ENCODE peak calls at places on chromosomes 6 and 20, in four cellular contexts. B is lower lobe of right lung, N is heart right ventricle, L is heart left ventricle. C is an unnamed sample.

GRCh38 chr20:53866787-53867740 is 203.3 kb downstream of the BCAS1 start:
- DNase-seq in N (no peak), L (no peak), B (no peak), C (no peak)

GRCh38 chr20:63896136-63896890 is 1.4 kb downstream of the DNAJC5 start:
- DNase-seq in N (peak; percentile 48), L (peak; percentile 56), B (peak; percentile 80), C (peak; percentile 63)

GRCh38 chr20:5974531-5974930 is 24.1 kb downstream of the MCM8 start:
- DNase-seq in L (no peak), N (no peak), B (no peak), C (no peak)

GRCh38 chr6:111809264-111809663 is 64.0 kb downstream of the FYN start:
- DNase-seq in B (no peak), L (no peak), N (no peak), C (no peak)

GRCh38 chr20:10922941-10923340 is 249.1 kb upstream of the JAG1 start:
- DNase-seq in B (no peak), N (no peak), L (no peak), C (no peak)

GRCh38 chr20:40493551-40493950 is 195.5 kb downstream of the MAFB start:
- DNase-seq in L (no peak), N (no peak), B (no peak), C (no peak)

GRCh38 chr6:49499121-49499520 is 602 bp upstream of the GLYATL3 start:
- DNase-seq in L (no peak), B (no peak), N (no peak), C (no peak)

GRCh38 chr6:108200631-108201030 is 34.8 kb downstream of the NR2E1 start:
- DNase-seq in L (no peak), B (no peak), N (no peak), C (peak; percentile 77)

GRCh38 chr6:41723936-41724637 is 11.3 kb downstream of the TFEB start:
- DNase-seq in N (no peak), B (no peak), L (no peak), C (no peak)

GRCh38 chr6:5763871-5764270 is 242.9 kb downstream of the NRN1 start:
- DNase-seq in B (no peak), L (no peak), N (no peak), C (no peak)

GRCh38 chr6:43009124-43009523 is 4.6 kb downstream of the MEA1 start:
- DNase-seq in L (peak; percentile 65), N (peak; percentile 35), B (no peak), C (no peak)

GRCh38 chr20:20407891-20408805 is 40.2 kb downstream of the INSM1 start:
- DNase-seq in N (no peak), L (no peak), B (no peak), C (no peak)

GRCh38 chr6:52815167-52816092 is 11.8 kb upstream of the GSTA1 start:
- DNase-seq in B (no peak), N (no peak), L (no peak), C (peak; percentile 29)

GRCh38 chr20:2133318-2134183 is 31.9 kb downstream of the STK35 start:
- DNase-seq in B (no peak), N (no peak), L (peak; percentile 58), C (no peak)

GRCh38 chr20:56628873-56629463 is at the start of gene TFAP2C:
- DNase-seq in B (peak; percentile 87), L (peak; percentile 62), N (peak; percentile 74), C (peak; percentile 43)

GRCh38 chr6:16437984-16438383 is 199.6 kb downstream of the GMPR start:
- DNase-seq in L (peak; percentile 35), B (no peak), N (peak; percentile 13), C (no peak)

GRCh38 chr20:53940883-53941546 is 129.4 kb downstream of the BCAS1 start:
- DNase-seq in L (no peak), N (peak; percentile 50), B (no peak), C (no peak)

GRCh38 chr6:4320860-4321259 is 185.5 kb upstream of the ECI2 start:
- DNase-seq in N (no peak), B (no peak), L (no peak), C (no peak)

GRCh38 chr6:100353276-100354015 is 111.3 kb downstream of the SIM1 start:
- DNase-seq in B (no peak), L (no peak), N (no peak), C (no peak)

GRCh38 chr6:144075187-144075586 is 20.2 kb downstream of the SF3B5 start:
- DNase-seq in N (no peak), L (no peak), B (no peak), C (no peak)

GRCh38 chr6:45421700-45422540 is 44.2 kb upstream of the SUPT3H start:
- DNase-seq in B (peak; percentile 68), N (peak; percentile 57), L (peak; percentile 50), C (peak; percentile 55)

GRCh38 chr6:121504227-121504626 is 68.8 kb downstream of the GJA1 start:
- DNase-seq in N (no peak), L (no peak), B (no peak), C (no peak)

GRCh38 chr6:12022903-12023522 is 10.9 kb downstream of the HIVEP1 start:
- DNase-seq in N (no peak), L (no peak), B (no peak), C (no peak)

GRCh38 chr20:63216849-63217471 is 1.0 kb upstream of the YTHDF1 start:
- DNase-seq in L (no peak), N (no peak), B (no peak), C (no peak)

GRCh38 chr6:48389146-48390043 is 278.4 kb upstream of the PTCHD4 start:
- DNase-seq in L (peak; percentile 17), B (no peak), N (no peak), C (no peak)

GRCh38 chr6:131744432-131744831 is 33.6 kb upstream of the CTAGE9 start:
- DNase-seq in N (no peak), B (no peak), L (no peak), C (no peak)

GRCh38 chr6:41157323-41157722 is 3.2 kb upstream of the TREML1 start:
- DNase-seq in N (no peak), B (peak; percentile 62), L (no peak), C (no peak)

GRCh38 chr6:97630592-97630991 is 347.6 kb upstream of the MMS22L start:
- DNase-seq in B (no peak), L (no peak), N (no peak), C (no peak)

GRCh38 chr6:80742481-80742880 is 636.0 kb downstream of the BCKDHB start:
- DNase-seq in N (no peak), B (no peak), L (no peak), C (no peak)

GRCh38 chr20:38065764-38066375 is 32.3 kb downstream of the RPRD1B start:
- DNase-seq in L (no peak), B (no peak), N (peak; percentile 50), C (peak; percentile 39)

GRCh38 chr6:99905209-99906106 is 88.6 kb downstream of the MCHR2 start:
- DNase-seq in N (no peak), L (no peak), B (no peak), C (no peak)

GRCh38 chr20:32752458-32753250 is 9.4 kb upstream of the COMMD7 start:
- DNase-seq in N (no peak), L (no peak), B (no peak), C (no peak)

GRCh38 chr6:145631374-145631773 is 103.9 kb downstream of the EPM2A start:
- DNase-seq in L (no peak), N (no peak), B (no peak), C (no peak)

GRCh38 chr6:17932362-17932852 is 55.0 kb downstream of the KIF13A start:
- DNase-seq in L (peak; percentile 83), B (peak; percentile 51), N (no peak), C (no peak)

GRCh38 chr6:85191656-85192055 is 258.2 kb upstream of the NT5E start:
- DNase-seq in B (no peak), L (no peak), N (no peak), C (no peak)

GRCh38 chr6:159169557-159170332 is 545 bp downstream of the FNDC1 start:
- DNase-seq in N (peak; percentile 23), L (no peak), B (peak; percentile 52), C (no peak)

GRCh38 chr20:43459022-43459942 is 1.6 kb downstream of the SRSF6 start:
- DNase-seq in B (no peak), L (no peak), N (no peak), C (no peak)

GRCh38 chr6:90416322-90416721 is 119.7 kb upstream of the BACH2 start:
- DNase-seq in L (no peak), B (no peak), N (no peak), C (no peak)

GRCh38 chr6:90413396-90413795 is 116.8 kb upstream of the BACH2 start:
- DNase-seq in B (no peak), N (no peak), L (no peak), C (no peak)

GRCh38 chr6:90413867-90414266 is 117.2 kb upstream of the BACH2 start:
- DNase-seq in N (no peak), B (no peak), L (peak; percentile 38), C (no peak)

GRCh38 chr6:90414352-90414751 is 117.7 kb upstream of the BACH2 start:
- DNase-seq in N (no peak), B (no peak), L (no peak), C (no peak)

DNA sequence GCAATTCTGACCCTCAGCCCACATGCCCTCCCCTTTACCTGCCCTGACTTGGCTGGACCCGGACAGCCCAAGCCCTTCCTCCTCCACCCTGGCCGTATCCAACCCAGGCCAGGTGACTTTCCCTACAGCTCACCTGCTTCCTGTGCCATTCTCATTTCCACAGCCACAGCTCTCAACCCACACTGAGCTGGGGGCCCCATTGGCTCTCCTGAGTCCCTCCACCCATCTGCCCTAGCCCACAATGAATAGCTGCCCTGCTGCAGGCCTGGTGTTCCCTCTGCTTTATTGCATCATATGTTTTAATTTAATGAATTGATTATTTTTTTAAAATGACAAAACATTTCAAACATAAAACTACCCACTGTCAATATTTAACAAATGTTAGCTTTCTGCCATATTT is 118.5 kb upstream of the BACH2 start:
- DNase-seq in B (no peak), L (no peak), N (no peak), C (no peak)
- H3K4me3 ChIP-seq in B (no peak overlapping the region), L (no peak overlapping the region), N (no peak overlapping the region), C (no peak overlapping the region)

GRCh38 chr20:48970681-48971370 is 49.3 kb downstream of the ARFGEF2 start:
- DNase-seq in B (no peak), N (no peak), L (no peak), C (no peak)
- H3K9me3 ChIP-seq in B (no peaks in the 10 kb centered on the region), N (no peaks in the 10 kb centered on the region), L (no peaks in the 10 kb centered on the region), C (no peaks in the 10 kb centered on the region)

GRCh38 chr20:4190792-4191519 is 175.6 kb upstream of the RNF24 start:
- DNase-seq in N (no peak), B (no peak), L (no peak), C (no peak)

GRCh38 chr20:4187147-4187546 is 171.8 kb upstream of the RNF24 start:
- DNase-seq in L (no peak), N (no peak), B (peak; percentile 35), C (no peak)

GRCh38 chr20:4192378-4193048 is 177.2 kb upstream of the RNF24 start:
- DNase-seq in L (no peak), B (no peak), N (no peak), C (no peak)

GRCh38 chr20:4193053-4193452 is 177.7 kb upstream of the RNF24 start:
- DNase-seq in L (no peak), N (no peak), B (no peak), C (no peak)

DNA sequence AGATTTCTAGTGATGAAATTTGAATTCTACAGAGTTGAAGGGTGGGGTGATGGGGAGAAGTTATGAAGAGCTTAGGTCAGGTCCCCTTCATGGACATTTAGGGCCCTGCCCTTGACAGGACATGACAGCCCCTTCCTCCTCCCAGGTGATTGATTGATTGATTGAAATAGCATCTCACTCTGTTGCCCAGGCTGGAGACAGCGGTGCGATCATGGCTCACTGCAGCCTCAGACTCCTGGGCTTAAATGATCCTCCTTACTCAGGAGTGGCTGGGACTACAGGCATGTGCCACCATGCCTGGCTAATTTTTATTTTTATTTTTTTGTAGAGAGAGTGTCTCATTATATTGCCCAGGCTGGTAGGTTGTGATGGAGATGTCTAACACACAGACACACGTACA is 174.0 kb upstream of the RNF24 start:
- DNase-seq in L (no peak), B (no peak), N (no peak), C (no peak)
- H3K27ac ChIP-seq in L (no peak overlapping the region), B (no peak overlapping the region), N (no peak overlapping the region), C (no peak overlapping the region)

GRCh38 chr6:56640374-56640773 is 2.3 kb downstream of the DST start:
- DNase-seq in L (no peak), B (no peak), N (no peak), C (no peak)
- H3K4me3 ChIP-seq in L (no peak overlapping the region), B (no peak overlapping the region), N (no peak overlapping the region), C (no peak overlapping the region)

C was measured in right lobe of liver.